ENCODE peak calls at places on chromosomes 4 and X, in four cellular contexts. J is bronchial epithelial cell, L is fibroblast of lung, N is uterus. S is an unnamed sample.

GRCh38 chrX:74349387-74349786 is 45.4 kb downstream of the ZCCHC13 start:
- DNase-seq in J (peak; percentile 65), L (peak; percentile 77), N (no peak), S (peak; percentile 82)

GRCh38 chrX:47160781-47161180 is 15.8 kb downstream of the RBM10 start:
- DNase-seq in J (no peak), L (no peak), N (no peak), S (no peak)

GRCh38 chr4:152585036-152585439 is 49.1 kb upstream of the FBXW7 start:
- DNase-seq in J (no peak), L (peak; percentile 26), N (no peak), S (peak; percentile 25)

GRCh38 chr4:53015681-53016080 is 153.6 kb downstream of the RASL11B start:
- DNase-seq in J (peak; percentile 33), L (peak; percentile 81), N (peak; percentile 51), S (peak; percentile 90)

GRCh38 chrX:139025822-139026221 is 314.3 kb upstream of the FGF13 start:
- DNase-seq in J (peak; percentile 68), L (no peak), N (no peak), S (no peak)

GRCh38 chrX:71618303-71618721 is at the start of gene CXCR3:
- DNase-seq in J (no peak), L (no peak), N (no peak), S (no peak)

GRCh38 chr4:184653650-184654049 is 4.1 kb downstream of the PRIMPOL start:
- DNase-seq in J (no peak), L (no peak), N (no peak), S (peak; percentile 78)

GRCh38 chrX:112083624-112084326 is 1.2 kb upstream of the TRPC5 start:
- DNase-seq in J (no peak), L (no peak), N (no peak), S (no peak)

GRCh38 chr4:164888096-164888495 is 11.1 kb downstream of the APELA start:
- DNase-seq in J (no peak), L (no peak), N (no peak), S (no peak)

GRCh38 chr4:53196872-53197759 is 168.7 kb downstream of the SCFD2 start:
- DNase-seq in J (peak; percentile 79), L (peak; percentile 95), N (no peak), S (peak; percentile 95)

GRCh38 chr4:75800972-75801371 is 76.6 kb downstream of the USO1 start:
- DNase-seq in J (peak; percentile 61), L (no peak), N (no peak), S (peak; percentile 79)

GRCh38 chr4:6258741-6259140 is 10.9 kb upstream of the WFS1 start:
- DNase-seq in J (no peak), L (no peak), N (no peak), S (no peak)

GRCh38 chr4:155600246-155600645 is 66.4 kb upstream of the GUCY1A1 start:
- DNase-seq in J (no peak), L (no peak), N (no peak), S (no peak)

GRCh38 chrX:76454456-76454927 is 27.0 kb downstream of the MAGEE1 start:
- DNase-seq in J (peak; percentile 13), L (peak; percentile 1), N (no peak), S (peak; percentile 17)

GRCh38 chr4:93748943-93749342 is 79.6 kb upstream of the ATOH1 start:
- DNase-seq in J (no peak), L (no peak), N (no peak), S (no peak)

GRCh38 chr4:17957689-17958088 is 63.9 kb downstream of the LCORL start:
- DNase-seq in J (peak; percentile 56), L (no peak), N (no peak), S (peak; percentile 15)

GRCh38 chr4:1261107-1261928 is 12.4 kb upstream of the CTBP1 start:
- DNase-seq in J (no peak), L (no peak), N (no peak), S (no peak)

GRCh38 chr4:6724461-6725111 is 8.6 kb downstream of the BLOC1S4 start:
- DNase-seq in J (no peak), L (no peak), N (no peak), S (peak; percentile 48)

GRCh38 chrX:126770179-126770578 is 49.4 kb upstream of the PRR32 start:
- DNase-seq in J (peak; percentile 13), L (no peak), N (no peak), S (no peak)

GRCh38 chrX:47483310-47484268 is 567 bp upstream of the ZNF41 start:
- DNase-seq in J (no peak), L (peak; percentile 33), N (peak; percentile 29), S (peak; percentile 28)

GRCh38 chr4:93065790-93066189 is 762.0 kb downstream of the GRID2 start:
- DNase-seq in J (peak; percentile 20), L (no peak), N (no peak), S (no peak)

GRCh38 chr4:20272411-20272872 is 20.7 kb downstream of the SLIT2 start:
- DNase-seq in J (peak; percentile 92), L (peak; percentile 69), N (no peak), S (no peak)

GRCh38 chrX:88424071-88424470 is 323.0 kb upstream of the CPXCR1 start:
- DNase-seq in J (no peak), L (no peak), N (no peak), S (no peak)

GRCh38 chr4:70687821-70688794 is at the start of gene UTP3:
- DNase-seq in J (peak; percentile 98), L (peak; percentile 100), N (peak; percentile 97), S (peak; percentile 99)

GRCh38 chrX:3346436-3347329 is at the start of gene MXRA5:
- DNase-seq in J (peak; percentile 52), L (peak; percentile 6), N (no peak), S (peak; percentile 50)

GRCh38 chrX:66074920-66075879 is 35.3 kb upstream of the VSIG4 start:
- DNase-seq in J (no peak), L (no peak), N (no peak), S (no peak)

GRCh38 chr4:16461362-16461761 is 235.1 kb upstream of the TAPT1 start:
- DNase-seq in J (peak; percentile 62), L (no peak), N (no peak), S (no peak)

GRCh38 chrX:123731987-123732678 is 719 bp downstream of the THOC2 start:
- DNase-seq in J (peak; percentile 10), L (peak; percentile 34), N (no peak), S (peak; percentile 14)

GRCh38 chr4:8506373-8507250 is 66.0 kb downstream of the TRMT44 start:
- DNase-seq in J (no peak), L (peak; percentile 18), N (peak; percentile 65), S (peak; percentile 90)

GRCh38 chrX:117973175-117974075 is 143.2 kb downstream of the KLHL13 start:
- DNase-seq in J (no peak), L (no peak), N (no peak), S (no peak)

GRCh38 chr4:139300431-139301142 is 718 bp upstream of the NAA15 start:
- DNase-seq in J (peak; percentile 79), L (peak; percentile 65), N (peak; percentile 26), S (peak; percentile 75)

GRCh38 chr4:93066746-93067145 is 761.8 kb upstream of the ATOH1 start:
- DNase-seq in J (peak; percentile 86), L (peak; percentile 15), N (no peak), S (peak; percentile 8)

GRCh38 chrX:53383376-53384087 is 38.9 kb downstream of the SMC1A start:
- DNase-seq in J (peak; percentile 29), L (no peak), N (no peak), S (peak; percentile 4)

GRCh38 chr4:14958436-14958835 is 43.8 kb upstream of the CPEB2 start:
- DNase-seq in J (no peak), L (no peak), N (no peak), S (no peak)

GRCh38 chr4:5945936-5946335 is 53.0 kb upstream of the CRMP1 start:
- DNase-seq in J (no peak), L (no peak), N (no peak), S (no peak)

GRCh38 chr4:35534946-35535345 is 709.4 kb downstream of the ARAP2 start:
- DNase-seq in J (no peak), L (no peak), N (no peak), S (no peak)

GRCh38 chr4:108175966-108176365 is 7.2 kb upstream of the LEF1 start:
- DNase-seq in J (no peak), L (no peak), N (no peak), S (no peak)

GRCh38 chr4:168515222-168516011 is 18.6 kb downstream of the PALLD start:
- DNase-seq in J (peak; percentile 42), L (no peak), N (no peak), S (no peak)

GRCh38 chrX:153938226-153938786 is 3.5 kb upstream of the NAA10 start:
- DNase-seq in J (no peak), L (no peak), N (no peak), S (no peak)
- TF ChIP-seq CTCF in J (no peak), L (no peak), N (no peak), S (peak; percentile 2)

GRCh38 chrX:148311544-148311943 is 188.9 kb upstream of the AFF2 start:
- DNase-seq in J (no peak), L (no peak), N (no peak), S (no peak)
- H3K4me3 ChIP-seq in J (no peak overlapping the region), L (no peak overlapping the region), N (no peak overlapping the region), S (no peak overlapping the region)

GRCh38 chr4:176638992-176639391 is 153.7 kb downstream of the VEGFC start:
- DNase-seq in J (peak; percentile 88), L (no peak), N (no peak), S (peak; percentile 62)

GRCh38 chr4:176641237-176641636 is 151.5 kb downstream of the VEGFC start:
- DNase-seq in J (peak; percentile 13), L (no peak), N (no peak), S (no peak)

GRCh38 chr4:176631611-176632010 is 161.1 kb downstream of the VEGFC start:
- DNase-seq in J (no peak), L (no peak), N (no peak), S (peak; percentile 28)

GRCh38 chr4:176635372-176636261 is 157.1 kb downstream of the VEGFC start:
- DNase-seq in J (peak; percentile 89), L (peak; percentile 86), N (no peak), S (peak; percentile 94)
- TF ChIP-seq CTCF in J (no peak), L (no peak), N (no peak), S (peak; percentile 34)

DNA sequence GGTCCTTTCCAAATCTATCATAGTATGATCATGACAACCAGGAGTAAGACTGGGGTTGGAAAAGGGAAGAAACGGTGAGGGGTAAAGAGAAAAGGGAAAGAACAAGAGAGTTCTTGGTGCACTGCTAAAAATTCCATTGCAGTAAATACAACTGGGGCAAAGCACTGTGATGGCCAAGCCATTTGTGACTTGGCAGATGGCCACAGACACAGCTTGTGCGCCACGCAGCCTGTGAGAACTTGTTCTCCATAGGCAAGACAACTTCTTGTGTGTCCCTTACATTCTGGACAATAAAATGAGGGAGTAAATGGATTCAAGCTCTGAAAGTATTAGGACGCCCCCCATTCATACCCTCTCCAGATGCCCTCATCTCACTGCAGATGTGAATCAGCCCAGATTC is 10.9 kb downstream of the MFAP3L start:
- DNase-seq in J (no peak), L (no peak), N (no peak), S (no peak)
- H3K4me3 ChIP-seq in J (no peak overlapping the region), L (no peak overlapping the region), N (no peak overlapping the region), S (no peak overlapping the region)

GRCh38 chr4:87982446-87982845 is 6.9 kb downstream of the SPP1 start:
- DNase-seq in J (no peak), L (no peak), N (no peak), S (no peak)

GRCh38 chr4:87983996-87984395 is 8.5 kb downstream of the SPP1 start:
- DNase-seq in J (no peak), L (no peak), N (no peak), S (no peak)

GRCh38 chr4:87985887-87986200 is 10.3 kb downstream of the SPP1 start:
- DNase-seq in J (no peak), L (no peak), N (no peak), S (no peak)

GRCh38 chr4:87986508-87986907 is 11.0 kb downstream of the SPP1 start:
- DNase-seq in J (no peak), L (no peak), N (no peak), S (no peak)

GRCh38 chr4:87985097-87985886 is 9.8 kb downstream of the SPP1 start:
- DNase-seq in J (peak; percentile 52), L (peak; percentile 43), N (peak; percentile 40), S (peak; percentile 56)
- TF ChIP-seq CTCF in J (peak; percentile 92), L (peak; percentile 33), N (peak; percentile 25), S (peak; percentile 68)

S was measured in choroid plexus epithelial cell.